ENCODE peak calls at places on chromosome 6, in nine cellular contexts. One of them, this sample, is unnamed.

GRCh38 chr6:81450180-81450579 is 302.3 kb downstream of the TENT5A start:
- DNase-seq in mesendoderm: no peak
- DNase-seq in body of pancreas: no peak
- DNase-seq in stimulated activated CD4-positive, alpha-beta T cell treated with anti-CD3 and anti-CD28 coated beads, Interleukin-1b, Interleukin-23, amount 100 ng/mL, for 1 hour: no peak
- DNase-seq in glutamatergic neuron: no peak
- DNase-seq in T-helper 2 cell: no peak
- DNase-seq in fibroblast of the conjunctiva: peak
- DNase-seq in cardiac muscle cell: no peak
- DNase-seq in right cardiac atrium: no peak
- DNase-seq in this sample: peak

GRCh38 chr6:168530653-168531071 is 89.7 kb downstream of the SMOC2 start:
- DNase-seq in mesendoderm: no peak
- DNase-seq in body of pancreas: no peak
- DNase-seq in stimulated activated CD4-positive, alpha-beta T cell treated with anti-CD3 and anti-CD28 coated beads, Interleukin-1b, Interleukin-23, amount 100 ng/mL, for 1 hour: no peak
- DNase-seq in glutamatergic neuron: no peak
- DNase-seq in T-helper 2 cell: no peak
- DNase-seq in fibroblast of the conjunctiva: no peak
- DNase-seq in cardiac muscle cell: no peak
- DNase-seq in right cardiac atrium: no peak
- DNase-seq in this sample: no peak

GRCh38 chr6:101011165-101011564 is 130.0 kb upstream of the ASCC3 start:
- DNase-seq in mesendoderm: no peak
- DNase-seq in body of pancreas: no peak
- DNase-seq in stimulated activated CD4-positive, alpha-beta T cell treated with anti-CD3 and anti-CD28 coated beads, Interleukin-1b, Interleukin-23, amount 100 ng/mL, for 1 hour: no peak
- DNase-seq in glutamatergic neuron: no peak
- DNase-seq in T-helper 2 cell: no peak
- DNase-seq in fibroblast of the conjunctiva: no peak
- DNase-seq in cardiac muscle cell: no peak
- DNase-seq in right cardiac atrium: no peak
- DNase-seq in this sample: no peak

GRCh38 chr6:105784179-105784578 is 302.0 kb upstream of the PRDM1 start:
- DNase-seq in mesendoderm: no peak
- DNase-seq in body of pancreas: no peak
- DNase-seq in stimulated activated CD4-positive, alpha-beta T cell treated with anti-CD3 and anti-CD28 coated beads, Interleukin-1b, Interleukin-23, amount 100 ng/mL, for 1 hour: no peak
- DNase-seq in glutamatergic neuron: no peak
- DNase-seq in T-helper 2 cell: no peak
- DNase-seq in fibroblast of the conjunctiva: no peak
- DNase-seq in cardiac muscle cell: no peak
- DNase-seq in right cardiac atrium: no peak
- DNase-seq in this sample: no peak

GRCh38 chr6:87741001-87741650 is 39.1 kb upstream of the AKIRIN2 start:
- DNase-seq in mesendoderm: no peak
- DNase-seq in body of pancreas: no peak
- DNase-seq in stimulated activated CD4-positive, alpha-beta T cell treated with anti-CD3 and anti-CD28 coated beads, Interleukin-1b, Interleukin-23, amount 100 ng/mL, for 1 hour: no peak
- DNase-seq in glutamatergic neuron: no peak
- DNase-seq in T-helper 2 cell: no peak
- DNase-seq in fibroblast of the conjunctiva: no peak
- DNase-seq in cardiac muscle cell: no peak
- DNase-seq in right cardiac atrium: no peak
- DNase-seq in this sample: no peak

GRCh38 chr6:107414246-107414645 is 45.1 kb downstream of the PDSS2 start:
- DNase-seq in mesendoderm: no peak
- DNase-seq in body of pancreas: no peak
- DNase-seq in stimulated activated CD4-positive, alpha-beta T cell treated with anti-CD3 and anti-CD28 coated beads, Interleukin-1b, Interleukin-23, amount 100 ng/mL, for 1 hour: no peak
- DNase-seq in glutamatergic neuron: no peak
- DNase-seq in T-helper 2 cell: no peak
- DNase-seq in fibroblast of the conjunctiva: no peak
- DNase-seq in cardiac muscle cell: no peak
- DNase-seq in right cardiac atrium: no peak
- DNase-seq in this sample: no peak

GRCh38 chr6:16136086-16136485 is 7.2 kb downstream of the MYLIP start:
- DNase-seq in mesendoderm: no peak
- DNase-seq in body of pancreas: no peak
- DNase-seq in stimulated activated CD4-positive, alpha-beta T cell treated with anti-CD3 and anti-CD28 coated beads, Interleukin-1b, Interleukin-23, amount 100 ng/mL, for 1 hour: no peak
- DNase-seq in glutamatergic neuron: no peak
- DNase-seq in T-helper 2 cell: no peak
- DNase-seq in fibroblast of the conjunctiva: no peak
- DNase-seq in cardiac muscle cell: no peak
- DNase-seq in right cardiac atrium: no peak
- DNase-seq in this sample: no peak

GRCh38 chr6:170057961-170058877 is 232.7 kb downstream of the DLL1 start:
- DNase-seq in mesendoderm: no peak
- DNase-seq in body of pancreas: peak
- DNase-seq in stimulated activated CD4-positive, alpha-beta T cell treated with anti-CD3 and anti-CD28 coated beads, Interleukin-1b, Interleukin-23, amount 100 ng/mL, for 1 hour: no peak
- DNase-seq in glutamatergic neuron: no peak
- DNase-seq in T-helper 2 cell: no peak
- DNase-seq in fibroblast of the conjunctiva: no peak
- DNase-seq in cardiac muscle cell: no peak
- DNase-seq in right cardiac atrium: no peak
- DNase-seq in this sample: no peak

GRCh38 chr6:16228709-16229665 is 9.4 kb upstream of the GMPR start:
- DNase-seq in mesendoderm: peak
- DNase-seq in body of pancreas: no peak
- DNase-seq in stimulated activated CD4-positive, alpha-beta T cell treated with anti-CD3 and anti-CD28 coated beads, Interleukin-1b, Interleukin-23, amount 100 ng/mL, for 1 hour: no peak
- DNase-seq in glutamatergic neuron: no peak
- DNase-seq in T-helper 2 cell: no peak
- DNase-seq in fibroblast of the conjunctiva: no peak
- DNase-seq in cardiac muscle cell: no peak
- DNase-seq in right cardiac atrium: no peak
- DNase-seq in this sample: no peak

GRCh38 chr6:9131616-9132015 is 696.3 kb upstream of the SLC35B3 start:
- DNase-seq in mesendoderm: no peak
- DNase-seq in body of pancreas: peak
- DNase-seq in stimulated activated CD4-positive, alpha-beta T cell treated with anti-CD3 and anti-CD28 coated beads, Interleukin-1b, Interleukin-23, amount 100 ng/mL, for 1 hour: no peak
- DNase-seq in glutamatergic neuron: no peak
- DNase-seq in T-helper 2 cell: no peak
- DNase-seq in fibroblast of the conjunctiva: no peak
- DNase-seq in cardiac muscle cell: no peak
- DNase-seq in right cardiac atrium: no peak
- DNase-seq in this sample: no peak

This sample was measured in BE2C.